ENCODE peak calls at places on chromosomes 7 and 10, in five cellular contexts. M is endothelial cell; B is activated CD4-positive, alpha-beta T cell treated with anti-CD3 and anti-CD28 coated beads, Interleukin-2, amount 50 U/mL, for 48 hours; Z is AG08396; N is stimulated activated CD4-positive, alpha-beta T cell treated with anti-CD3 and anti-CD28 coated beads, Interleukin-12 subunit alpha, Interleukin-12 subunit beta, amount 100 ng/mL, for 48 hours. O is an unnamed sample.

GRCh38 chr7:104174798-104175197 is 33.0 kb downstream of the ORC5 start:
- DNase-seq in B (no peak), N (no peak), Z (no peak), M (no peak), O (no peak)

GRCh38 chr10:59079386-59080226 is 96.8 kb upstream of the PHYHIPL start:
- DNase-seq in N (no peak), B (no peak), M (no peak), Z (peak; percentile 22), O (no peak)

GRCh38 chr7:131502810-131503545 is 53.5 kb downstream of the PODXL start:
- DNase-seq in Z (no peak), B (no peak), M (no peak), N (no peak), O (no peak)

GRCh38 chr10:127919418-127920191 is 12.7 kb downstream of the PTPRE start:
- DNase-seq in Z (peak; percentile 37), M (no peak), N (no peak), B (no peak), O (no peak)

GRCh38 chr7:1897076-1897860 is 227.2 kb downstream of the ELFN1 start:
- DNase-seq in B (no peak), Z (no peak), M (no peak), N (no peak), O (no peak)

GRCh38 chr7:29794959-29795629 is 11.2 kb upstream of the WIPF3 start:
- DNase-seq in N (no peak), B (no peak), M (no peak), Z (no peak), O (no peak)

GRCh38 chr10:91159254-91159783 is 61.1 kb upstream of the PCGF5 start:
- DNase-seq in N (no peak), M (no peak), B (no peak), Z (no peak), O (no peak)

GRCh38 chr10:86899128-86899527 is 58.3 kb downstream of the MMRN2 start:
- DNase-seq in B (no peak), M (no peak), Z (no peak), N (no peak), O (no peak)

GRCh38 chr7:22853674-22854157 is 31.1 kb upstream of the TOMM7 start:
- DNase-seq in M (no peak), Z (no peak), B (no peak), N (no peak), O (no peak)

GRCh38 chr10:26527018-26527417 is 88.9 kb downstream of the APBB1IP start:
- DNase-seq in B (no peak), M (no peak), N (no peak), Z (no peak), O (no peak)

GRCh38 chr7:27607210-27607606 is 55.5 kb downstream of the HIBADH start:
- DNase-seq in B (no peak), Z (no peak), M (no peak), N (no peak), O (no peak)

GRCh38 chr10:21047096-21047495 is 150.0 kb upstream of the NEBL start:
- DNase-seq in M (no peak), Z (no peak), B (no peak), N (no peak), O (no peak)

GRCh38 chr10:97321032-97321806 is 2.1 kb downstream of the FRAT1 start:
- DNase-seq in Z (no peak), B (peak; percentile 10), M (peak; percentile 60), N (peak; percentile 10), O (no peak)

GRCh38 chr10:23408330-23408976 is 30.4 kb upstream of the OTUD1 start:
- DNase-seq in N (no peak), M (no peak), Z (peak; percentile 29), B (no peak), O (no peak)

GRCh38 chr10:107542607-107543006 is 378.1 kb upstream of the SORCS1 start:
- DNase-seq in B (no peak), Z (no peak), M (no peak), N (no peak), O (no peak)

GRCh38 chr7:93011351-93012294 is 106.2 kb downstream of the SAMD9 start:
- DNase-seq in M (no peak), N (no peak), B (no peak), Z (peak; percentile 65), O (no peak)

GRCh38 chr7:111240371-111240770 is 149.4 kb downstream of the LRRN3 start:
- DNase-seq in B (no peak), N (no peak), M (no peak), Z (no peak), O (no peak)

GRCh38 chr7:94907420-94908203 is at the start of gene PPP1R9A:
- DNase-seq in M (peak; percentile 50), N (no peak), Z (peak; percentile 37), B (no peak), O (no peak)

GRCh38 chr7:82091126-82091682 is 321.4 kb upstream of the HGF start:
- DNase-seq in M (no peak), N (no peak), Z (no peak), B (no peak), O (no peak)

GRCh38 chr10:73136627-73137026 is 26.4 kb downstream of the NUDT13 start:
- DNase-seq in B (no peak), Z (no peak), M (no peak), N (no peak), O (no peak)

GRCh38 chr10:98131615-98132014 is 2.8 kb upstream of the R3HCC1L start:
- DNase-seq in B (no peak), N (no peak), Z (no peak), M (no peak), O (no peak)

GRCh38 chr10:23558361-23558799 is 119.5 kb downstream of the OTUD1 start:
- DNase-seq in Z (no peak), N (no peak), M (no peak), B (no peak), O (no peak)

GRCh38 chr7:8161398-8161828 is 100.6 kb downstream of the ICA1 start:
- DNase-seq in M (no peak), N (no peak), B (no peak), Z (no peak), O (no peak)

GRCh38 chr10:124961248-124961570 is 19.3 kb downstream of the ZRANB1 start:
- DNase-seq in B (no peak), M (no peak), N (no peak), Z (no peak), O (no peak)

GRCh38 chr7:22109761-22110160 is 164.1 kb upstream of the CDCA7L start:
- DNase-seq in B (peak; percentile 33), Z (peak; percentile 36), N (no peak), M (peak; percentile 45), O (no peak)

GRCh38 chr10:6603142-6604125 is 23.4 kb upstream of the PRKCQ start:
- DNase-seq in N (no peak), B (no peak), M (no peak), Z (no peak), O (no peak)

GRCh38 chr7:110790992-110791391 is 299.9 kb upstream of the LRRN3 start:
- DNase-seq in B (no peak), Z (no peak), M (no peak), N (no peak), O (no peak)

O was measured in GM12864.